ENCODE peak calls at places on chromosome 18, in nine cellular contexts. O, D, V, K, U, Z, A, W and I are unnamed samples.

GRCh38 chr18:58195278-58195721 is 151.3 kb downstream of the NEDD4L start:
- DNase-seq in K (peak; percentile 38), U (peak; percentile 55), D (peak; percentile 64), O (peak; percentile 68), Z (no peak), W (no peak), V (no peak), A (peak; percentile 80), I (peak; percentile 38)

GRCh38 chr18:35861367-35862114 is 110.9 kb upstream of the RMP24 start:
- DNase-seq in K (no peak), O (no peak), Z (peak; percentile 16), A (no peak), U (no peak), V (no peak), D (no peak), W (peak; percentile 6), I (no peak)

GRCh38 chr18:23822590-23823385 is 133.5 kb downstream of the LAMA3 start:
- DNase-seq in Z (no peak), U (no peak), O (no peak), K (no peak), D (no peak), A (peak; percentile 43), W (no peak), V (no peak), I (no peak)

GRCh38 chr18:9055185-9055584 is 47.3 kb upstream of the NDUFV2 start:
- DNase-seq in K (no peak), Z (no peak), O (no peak), D (no peak), U (no peak), V (no peak), A (no peak), W (no peak), I (peak; percentile 80)

GRCh38 chr18:24773101-24773500 is 312.7 kb downstream of the HRH4 start:
- DNase-seq in V (no peak), A (no peak), U (no peak), O (no peak), W (no peak), D (no peak), Z (no peak), K (no peak), I (no peak)

GRCh38 chr18:8847900-8848299 is 142.5 kb downstream of the MTCL1 start:
- DNase-seq in O (no peak), V (no peak), D (no peak), A (no peak), W (no peak), K (no peak), U (no peak), Z (no peak), I (no peak)

GRCh38 chr18:36593641-36594040 is 235.2 kb downstream of the TPGS2 start:
- DNase-seq in Z (no peak), K (no peak), A (no peak), D (no peak), U (no peak), W (no peak), O (no peak), V (no peak), I (no peak)

GRCh38 chr18:48897531-48897930 is 53.2 kb downstream of the SMAD7 start:
- DNase-seq in D (no peak), Z (no peak), W (no peak), O (peak; percentile 45), K (no peak), V (no peak), U (no peak), A (no peak), I (no peak)

GRCh38 chr18:3594760-3595241 is 144.8 kb downstream of the TGIF1 start:
- DNase-seq in K (no peak), D (peak; percentile 47), W (peak; percentile 30), Z (peak; percentile 36), V (no peak), O (no peak), U (no peak), A (no peak), I (no peak)

GRCh38 chr18:3593904-3594759 is 144.2 kb downstream of the TGIF1 start:
- DNase-seq in U (peak; percentile 91), Z (peak; percentile 81), V (peak; percentile 77), W (peak; percentile 95), K (peak; percentile 86), A (peak; percentile 86), D (peak; percentile 92), O (peak; percentile 97), I (peak; percentile 94)

GRCh38 chr18:3597159-3597977 is 147.4 kb downstream of the TGIF1 start:
- DNase-seq in Z (no peak), V (no peak), D (no peak), K (no peak), O (no peak), A (no peak), U (no peak), W (no peak), I (no peak)

GRCh38 chr18:3596324-3597158 is 146.6 kb downstream of the TGIF1 start:
- DNase-seq in U (peak; percentile 60), K (no peak), O (peak; percentile 83), Z (peak; percentile 86), D (peak; percentile 66), W (peak; percentile 30), V (peak; percentile 49), A (no peak), I (no peak)

GRCh38 chr18:3595282-3596273 is 145.6 kb downstream of the TGIF1 start:
- DNase-seq in O (peak; percentile 66), W (peak; percentile 92), A (no peak), Z (no peak), D (peak; percentile 44), U (no peak), V (peak; percentile 74), K (no peak), I (peak; percentile 78)
- TF ChIP-seq CTCF in O (no peak), W (no peak), A (no peak), Z (no peak), D (no peak), U (no peak), V (no peak), K (no peak), I (no peak)

GRCh38 chr18:3379685-3380084 is 70.3 kb upstream of the TGIF1 start:
- DNase-seq in Z (no peak), D (no peak), A (no peak), U (no peak), K (no peak), W (no peak), O (no peak), V (no peak), I (no peak)

GRCh38 chr18:3380384-3380961 is 69.5 kb upstream of the TGIF1 start:
- DNase-seq in U (no peak), A (no peak), K (no peak), D (no peak), W (peak; percentile 7), V (peak; percentile 19), O (no peak), Z (peak; percentile 29), I (peak; percentile 79)

GRCh38 chr18:3384664-3385189 is 65.2 kb upstream of the TGIF1 start:
- DNase-seq in O (no peak), D (no peak), V (no peak), U (no peak), Z (no peak), K (no peak), W (no peak), A (no peak), I (no peak)

GRCh38 chr18:3388323-3388722 is 61.6 kb upstream of the TGIF1 start:
- DNase-seq in U (no peak), V (no peak), W (no peak), A (no peak), K (no peak), O (no peak), Z (no peak), D (no peak), I (no peak)

DNA sequence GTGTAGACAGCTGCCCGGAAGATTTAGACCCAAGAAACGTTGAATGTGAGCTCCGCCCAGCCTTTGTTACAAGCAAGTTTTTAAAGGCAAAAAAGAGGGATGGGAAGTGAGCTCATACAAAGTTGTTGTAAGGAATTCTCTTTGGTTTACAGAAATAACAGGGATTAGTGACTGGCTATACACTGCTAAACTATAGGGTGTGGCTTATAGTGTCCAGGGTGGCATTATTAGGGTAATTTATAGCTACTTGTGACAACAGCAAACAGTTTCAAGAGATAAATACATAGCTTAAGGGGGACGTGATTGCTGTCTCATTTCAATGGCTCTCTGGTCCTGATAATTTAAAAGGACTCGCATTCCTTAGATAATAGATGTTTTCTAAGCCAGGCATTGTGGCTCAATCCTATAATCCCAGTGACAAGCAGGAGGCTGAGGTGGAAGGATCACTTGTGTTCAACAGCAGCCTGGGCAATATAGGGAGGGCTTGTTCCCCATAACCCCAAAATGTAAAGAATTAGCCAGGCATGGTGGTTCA is 66.5 kb upstream of the TGIF1 start:
- DNase-seq in K (no peak), V (no peak), W (no peak), D (no peak), U (no peak), A (peak; percentile 36), O (no peak), Z (peak; percentile 31), I (no peak)
- H3K27ac ChIP-seq in K (no peak overlapping the region), V (no peak overlapping the region), W (no peak overlapping the region), D (no peak overlapping the region), U (no peak overlapping the region), A (no peak overlapping the region), O (no peak overlapping the region), Z (peak overlapping the region; percentile 39), I (no peak overlapping the region)

GRCh38 chr18:63843008-63843407 is 44.5 kb upstream of the SERPINB2 start:
- DNase-seq in Z (no peak), A (no peak), V (no peak), U (no peak), W (no peak), D (no peak), K (no peak), O (no peak), I (no peak)

GRCh38 chr18:63850010-63850409 is 37.5 kb upstream of the SERPINB2 start:
- DNase-seq in D (no peak), K (no peak), O (no peak), Z (peak; percentile 72), V (no peak), U (no peak), W (peak; percentile 53), A (peak; percentile 76), I (peak; percentile 38)

GRCh38 chr18:63848159-63848558 is 39.3 kb upstream of the SERPINB2 start:
- DNase-seq in U (no peak), Z (peak; percentile 44), K (no peak), O (no peak), W (peak; percentile 46), A (peak; percentile 77), V (no peak), D (no peak), I (peak; percentile 36)

DNA sequence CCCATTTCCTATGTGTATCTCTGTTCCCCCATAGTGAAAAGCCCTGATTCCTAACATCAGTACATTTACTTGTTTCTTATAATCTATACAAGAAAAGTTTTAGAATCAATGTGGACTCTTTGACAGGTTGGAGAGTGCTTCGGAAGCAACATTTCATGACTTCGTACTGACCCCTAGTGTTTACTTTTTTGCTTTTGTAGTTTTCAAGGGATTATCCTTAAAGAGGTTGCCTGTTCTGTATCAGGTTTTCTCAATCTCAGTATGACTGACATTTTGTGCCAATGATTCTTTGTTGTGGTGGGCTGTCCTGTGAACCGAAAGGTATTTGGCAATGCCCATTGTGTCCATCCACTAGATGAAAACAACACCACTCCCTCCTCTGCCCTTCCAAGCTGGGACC is 43.3 kb upstream of the SERPINB2 start:
- DNase-seq in A (peak; percentile 61), Z (no peak), D (no peak), O (no peak), W (peak; percentile 32), V (no peak), K (no peak), U (no peak), I (peak; percentile 26)
- TF ChIP-seq CTCF in A (peak; percentile 73), Z (peak; percentile 45), D (peak; percentile 22), O (peak; percentile 7), W (peak; percentile 53), V (no peak), K (no peak), U (no peak), I (peak; percentile 62)

DNA sequence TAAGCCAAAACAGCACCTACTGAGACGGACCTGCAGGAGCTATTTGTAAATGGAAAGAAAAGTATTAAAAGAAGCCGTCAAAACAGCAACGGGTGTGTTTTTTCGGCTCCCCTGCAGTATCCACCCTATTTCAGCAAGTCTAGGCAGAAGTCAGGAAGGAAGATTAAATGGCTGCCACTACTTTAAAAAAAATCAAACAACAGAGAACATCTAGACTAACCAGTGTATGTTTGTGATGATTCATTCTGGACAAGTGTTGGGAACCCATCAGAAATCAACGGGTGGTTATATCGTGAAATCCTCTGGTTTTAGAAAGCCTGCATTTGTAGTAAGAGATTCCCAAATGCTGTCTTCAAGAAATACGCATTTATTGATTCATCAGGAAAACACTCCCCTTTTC is 9.0 kb downstream of the PMAIP1 start:
- DNase-seq in D (no peak), K (no peak), A (no peak), Z (no peak), U (no peak), V (no peak), W (no peak), O (no peak), I (no peak)
- H3K27ac ChIP-seq in D (no peak overlapping the region), K (no peak overlapping the region), A (peak overlapping the region; percentile 5), Z (no peak overlapping the region), U (no peak overlapping the region), V (no peak overlapping the region), W (peak overlapping the region; percentile 85), O (no peak overlapping the region), I (no peak overlapping the region)